ENCODE peak calls at places on chromosome 21, in nine cellular contexts. B, E, S, P, A, L, Y, F and R are unnamed samples.

GRCh38 chr21:32256873-32257620 is 21.8 kb downstream of the MIS18A start:
- DNase-seq in B (peak; percentile 1), E (no peak), S (peak; percentile 86), P (no peak), A (peak; percentile 69), L (peak; percentile 90), Y (peak; percentile 56), F (peak; percentile 81), R (no peak)

GRCh38 chr21:36698160-36699025 is 522 bp upstream of the SIM2 start:
- DNase-seq in B (no peak), E (no peak), S (no peak), P (no peak), A (no peak), L (peak; percentile 17), Y (no peak), F (no peak), R (no peak)

GRCh38 chr21:28537371-28538079 is 455.2 kb downstream of the LTN1 start:
- DNase-seq in B (no peak), E (no peak), S (peak; percentile 74), P (no peak), A (peak; percentile 97), L (peak; percentile 10), Y (no peak), F (no peak), R (no peak)

GRCh38 chr21:45906859-45907258 is 74.7 kb upstream of the COL6A1 start:
- DNase-seq in B (no peak), E (no peak), S (no peak), P (no peak), A (no peak), L (no peak), Y (no peak), F (no peak), R (no peak)

GRCh38 chr21:45589686-45590245 is 47.5 kb upstream of the SLC19A1 start:
- DNase-seq in B (no peak), E (no peak), S (no peak), P (no peak), A (no peak), L (no peak), Y (no peak), F (no peak), R (no peak)

GRCh38 chr21:41482321-41482720 is 25.6 kb downstream of the TMPRSS2 start:
- DNase-seq in B (no peak), E (no peak), S (peak; percentile 61), P (no peak), A (peak; percentile 18), L (no peak), Y (no peak), F (no peak), R (no peak)

GRCh38 chr21:24188511-24188910 is 1418.8 kb downstream of the MRPL39 start:
- DNase-seq in B (peak; percentile 21), E (no peak), S (no peak), P (no peak), A (no peak), L (no peak), Y (no peak), F (no peak), R (no peak)

GRCh38 chr21:34889287-34889536 is 159.9 kb downstream of the RUNX1 start:
- DNase-seq in B (no peak), E (no peak), S (peak; percentile 77), P (peak; percentile 38), A (peak; percentile 75), L (peak; percentile 67), Y (no peak), F (peak; percentile 38), R (peak; percentile 60)

GRCh38 chr21:31117046-31117916 is 79.0 kb upstream of the KRTAP19-8 start:
- DNase-seq in B (peak; percentile 21), E (no peak), S (peak; percentile 38), P (no peak), A (peak; percentile 71), L (peak; percentile 52), Y (no peak), F (peak; percentile 76), R (no peak)

GRCh38 chr21:41358193-41359166 is 3.3 kb upstream of the MX2 start:
- DNase-seq in B (no peak), E (no peak), S (no peak), P (no peak), A (no peak), L (no peak), Y (no peak), F (no peak), R (peak; percentile 7)

GRCh38 chr21:37153935-37154350 is 80.9 kb downstream of the TTC3 start:
- DNase-seq in B (peak; percentile 40), E (no peak), S (peak; percentile 98), P (no peak), A (no peak), L (no peak), Y (peak; percentile 21), F (no peak), R (no peak)

GRCh38 chr21:28799926-28800325 is 192.8 kb downstream of the LTN1 start:
- DNase-seq in B (no peak), E (no peak), S (no peak), P (no peak), A (no peak), L (no peak), Y (no peak), F (no peak), R (no peak)

GRCh38 chr21:26752849-26753248 is 92.4 kb downstream of the ADAMTS1 start:
- DNase-seq in B (no peak), E (no peak), S (no peak), P (no peak), A (no peak), L (no peak), Y (no peak), F (no peak), R (no peak)